ENCODE peak calls at places on chromosomes 16 and 17, in five cellular contexts. X is GM12891, H is esophagus muscularis mucosa, F is sigmoid colon, U is HCT116. Z is an unnamed sample.

GRCh38 chr16:20898938-20899502 is 1.1 kb downstream of the DCUN1D3 start:
- DNase-seq in X (no peak), H (no peak), F (no peak), U (no peak), Z (no peak)

GRCh38 chr16:3283525-3284447 is 495 bp downstream of the ZNF263 start:
- DNase-seq in X (no peak), H (no peak), F (peak; percentile 71), U (no peak), Z (no peak)

GRCh38 chr16:57374067-57374534 is 1.8 kb downstream of the CX3CL1 start:
- DNase-seq in X (no peak), H (no peak), F (peak; percentile 77), U (no peak), Z (peak; percentile 46)

GRCh38 chr17:78342438-78343098 is 17.3 kb downstream of the SOCS3 start:
- DNase-seq in X (no peak), H (no peak), F (peak; percentile 89), U (peak; percentile 65), Z (no peak)

GRCh38 chr16:80125677-80126076 is 415.1 kb upstream of the DYNLRB2 start:
- DNase-seq in X (no peak), H (no peak), F (peak; percentile 63), U (no peak), Z (no peak)

GRCh38 chr16:46859719-46860152 is 24.4 kb upstream of the GPT2 start:
- DNase-seq in X (no peak), H (no peak), F (no peak), U (peak; percentile 83), Z (no peak)

GRCh38 chr17:78889525-78889924 is 13.5 kb downstream of the CEP295NL start:
- DNase-seq in X (no peak), H (no peak), F (no peak), U (no peak), Z (no peak)

GRCh38 chr17:43517161-43517560 is 29.0 kb downstream of the ETV4 start:
- DNase-seq in X (no peak), H (no peak), F (no peak), U (no peak), Z (peak; percentile 23)

GRCh38 chr17:57109393-57110151 is 24.5 kb downstream of the AKAP1 start:
- DNase-seq in X (no peak), H (no peak), F (peak; percentile 77), U (no peak), Z (no peak)

GRCh38 chr17:45987706-45988105 is 11.3 kb upstream of the STH start:
- DNase-seq in X (no peak), H (no peak), F (no peak), U (no peak), Z (no peak)

GRCh38 chr16:27385398-27385797 is 16.6 kb upstream of the IL21R start:
- DNase-seq in X (no peak), H (no peak), F (no peak), U (no peak), Z (no peak)

GRCh38 chr16:88455610-88456355 is 2.7 kb downstream of the ZFPM1 start:
- DNase-seq in X (peak; percentile 78), H (no peak), F (no peak), U (peak; percentile 56), Z (no peak)

GRCh38 chr16:9003322-9003721 is 39.6 kb upstream of the USP7 start:
- DNase-seq in X (no peak), H (no peak), F (no peak), U (no peak), Z (peak; percentile 78)

GRCh38 chr17:75959046-75959838 is 18.4 kb upstream of the FBF1 start:
- DNase-seq in X (no peak), H (no peak), F (no peak), U (no peak), Z (no peak)

GRCh38 chr16:77833906-77834599 is 45.7 kb downstream of the VAT1L start:
- DNase-seq in X (no peak), H (no peak), F (no peak), U (no peak), Z (no peak)

GRCh38 chr17:79965806-79966205 is 69.9 kb downstream of the TBC1D16 start:
- DNase-seq in X (no peak), H (no peak), F (peak; percentile 42), U (no peak), Z (no peak)

GRCh38 chr16:732936-733335 is 6.0 kb downstream of the HAGHL start:
- DNase-seq in X (no peak), H (no peak), F (no peak), U (no peak), Z (no peak)

GRCh38 chr17:69525920-69526841 is 111.7 kb downstream of the MAP2K6 start:
- DNase-seq in X (no peak), H (no peak), F (peak; percentile 64), U (peak; percentile 73), Z (peak; percentile 31)

GRCh38 chr16:10314811-10315210 is 71.0 kb upstream of the ATF7IP2 start:
- DNase-seq in X (no peak), H (no peak), F (no peak), U (no peak), Z (no peak)

GRCh38 chr17:17062866-17063265 is 20.6 kb downstream of the MPRIP start:
- DNase-seq in X (no peak), H (no peak), F (peak; percentile 64), U (no peak), Z (no peak)

GRCh38 chr16:27991876-27992275 is 71.6 kb downstream of the GSG1L start:
- DNase-seq in X (no peak), H (no peak), F (no peak), U (no peak), Z (no peak)

GRCh38 chr17:65381160-65381559 is 180.3 kb downstream of the AXIN2 start:
- DNase-seq in X (no peak), H (no peak), F (no peak), U (no peak), Z (no peak)

DNA sequence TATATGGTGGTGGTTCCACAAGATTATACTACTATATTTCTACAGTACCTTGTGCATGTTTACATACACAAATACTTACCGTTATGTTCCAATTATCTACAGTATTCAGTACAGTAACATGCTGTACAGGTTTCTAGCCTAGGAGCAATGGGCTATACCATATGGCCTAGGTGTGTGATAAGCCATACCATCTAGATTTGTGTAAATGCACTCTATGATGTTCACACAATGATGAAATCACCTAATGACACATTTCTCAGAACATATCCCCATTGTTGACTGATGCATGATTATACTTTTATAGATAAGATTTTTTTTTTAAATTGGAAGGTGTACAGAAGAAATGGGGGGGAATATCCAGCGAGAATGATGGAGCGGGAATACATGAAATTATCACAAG is 123.0 kb upstream of the TOB1 start:
- DNase-seq in X (no peak), H (no peak), F (no peak), U (no peak), Z (no peak)
- TF ChIP-seq POLR2AphosphoS5 in X (no peak), H (no peak), F (no peak), U (no peak), Z (no peak)

DNA sequence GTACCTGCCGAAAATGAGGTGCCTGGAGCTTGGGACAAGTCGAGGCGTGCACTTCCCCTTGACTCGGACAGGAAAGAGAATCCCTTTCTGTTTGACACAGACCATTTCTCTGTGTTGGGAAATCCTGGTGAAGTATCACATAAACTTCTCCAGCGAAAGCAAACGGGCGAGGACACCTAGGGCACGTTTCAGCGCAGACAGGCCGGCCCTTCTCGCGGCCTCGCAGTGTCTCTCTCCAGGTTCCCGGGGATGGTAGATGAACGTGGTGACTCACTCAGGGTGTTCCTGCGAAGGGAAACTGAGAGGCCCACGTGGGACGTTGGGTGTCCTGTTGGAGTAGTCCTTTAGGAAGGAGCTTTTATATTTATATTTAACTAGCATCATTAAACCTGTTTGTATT is 36.3 kb upstream of the ZNF750 start:
- DNase-seq in X (no peak), H (no peak), F (peak; percentile 84), U (no peak), Z (peak; percentile 81)
- TF ChIP-seq POLR2AphosphoS5 in X (no peak), H (peak; percentile 38), F (peak; percentile 69), U (no peak), Z (peak; percentile 76)

GRCh38 chr17:58401287-58401686 is 16.0 kb downstream of the RNF43 start:
- DNase-seq in X (no peak), H (no peak), F (no peak), U (no peak), Z (no peak)
- TF ChIP-seq POLR2AphosphoS5 in X (no peak), H (no peak), F (no peak), U (no peak), Z (no peak)

GRCh38 chr16:58515871-58516767 is 802 bp downstream of the SETD6 start:
- DNase-seq in X (peak; percentile 71), H (no peak), F (peak; percentile 63), U (no peak), Z (no peak)

GRCh38 chr16:58518083-58518979 is 3.0 kb downstream of the SETD6 start:
- DNase-seq in X (no peak), H (no peak), F (no peak), U (no peak), Z (no peak)

GRCh38 chr16:58518980-58519368 is 3.7 kb downstream of the SETD6 start:
- DNase-seq in X (no peak), H (no peak), F (no peak), U (no peak), Z (no peak)

GRCh38 chr16:58516768-58517107 is 1.4 kb downstream of the SETD6 start:
- DNase-seq in X (no peak), H (no peak), F (no peak), U (no peak), Z (no peak)

GRCh38 chr16:58519707-58520106 is 4.4 kb downstream of the SETD6 start:
- DNase-seq in X (no peak), H (no peak), F (no peak), U (no peak), Z (no peak)
- TF ChIP-seq POLR2AphosphoS5 in X (no peak), H (no peak), F (no peak), U (no peak), Z (no peak)

DNA sequence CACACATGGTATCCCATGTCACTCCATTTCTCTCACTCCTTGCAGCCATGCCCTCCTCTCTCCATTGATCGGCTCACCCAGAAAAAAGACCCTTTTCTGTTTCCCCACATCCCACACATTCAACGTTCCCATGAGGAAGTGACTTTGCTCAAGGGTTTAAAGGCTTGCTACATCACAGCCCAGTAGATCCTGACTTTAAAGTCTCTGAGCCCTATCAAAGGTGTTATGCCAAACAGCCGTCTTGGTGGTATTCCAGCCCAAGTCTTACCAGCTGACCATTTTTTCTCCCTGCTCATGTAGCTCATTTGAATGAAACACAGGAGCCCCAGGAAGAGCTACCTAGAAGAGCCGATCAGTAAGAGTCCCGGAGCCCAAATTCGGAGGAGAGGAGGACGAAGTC is 7.4 kb upstream of the TXNDC11 start:
- DNase-seq in X (no peak), H (no peak), F (no peak), U (no peak), Z (no peak)
- TF ChIP-seq POLR2AphosphoS5 in X (no peak), H (no peak), F (no peak), U (no peak), Z (no peak)

GRCh38 chr17:28949185-28950016 is 1.9 kb downstream of the PHF12 start:
- DNase-seq in X (no peak), H (no peak), F (peak; percentile 85), U (no peak), Z (peak; percentile 63)
- TF ChIP-seq POLR2AphosphoS5 in X (peak; percentile 35), H (peak; percentile 17), F (no peak), U (peak; percentile 51), Z (peak; percentile 47)

GRCh38 chr16:12901597-12902436 is at the start of gene SHISA9:
- DNase-seq in X (no peak), H (no peak), F (no peak), U (no peak), Z (no peak)
- TF ChIP-seq POLR2AphosphoS5 in X (no peak), H (no peak), F (peak; percentile 33), U (no peak), Z (no peak)